ENCODE peak calls at places on chromosomes 2 and 18, in four cellular contexts. F, W, I and X are unnamed samples.
A peak's percentile ranks its signal among the peaks of the same experiment; 100 is the strongest.

GRCh38 chr2:239824051-239824694 is 201.0 kb downstream of the NDUFA10 start:
- DNase-seq in F (peak; percentile 40), W (peak; percentile 23), I (peak; percentile 37), X (peak; percentile 53)

GRCh38 chr2:170739048-170739447 is 23.9 kb downstream of the SP5 start:
- DNase-seq in F (no peak), W (no peak), I (no peak), X (no peak)

GRCh38 chr2:26126091-26126490 is 46.8 kb upstream of the GAREM2 start:
- DNase-seq in F (no peak), W (no peak), I (no peak), X (no peak)

GRCh38 chr2:30915485-30915884 is 108.2 kb upstream of the CAPN13 start:
- DNase-seq in F (peak; percentile 53), W (peak; percentile 30), I (peak; percentile 14), X (no peak)

GRCh38 chr18:79738565-79739439 is 58.9 kb upstream of the KCNG2 start:
- DNase-seq in F (no peak), W (no peak), I (no peak), X (peak; percentile 46)

GRCh38 chr2:203786912-203787311 is 80.5 kb downstream of the CD28 start:
- DNase-seq in F (no peak), W (no peak), I (no peak), X (no peak)

GRCh38 chr2:46615555-46616487 is 136.5 kb downstream of the TMEM247 start:
- DNase-seq in F (no peak), W (no peak), I (no peak), X (no peak)

GRCh38 chr18:2846241-2846637 is 567 bp upstream of the EMILIN2 start:
- DNase-seq in F (peak; percentile 21), W (no peak), I (no peak), X (no peak)

GRCh38 chr2:24822049-24822706 is 29.0 kb downstream of the CENPO start:
- DNase-seq in F (no peak), W (peak; percentile 10), I (no peak), X (no peak)

GRCh38 chr2:26528870-26529269 is 50.9 kb upstream of the OTOF start:
- DNase-seq in F (no peak), W (no peak), I (no peak), X (no peak)

GRCh38 chr2:236634203-236634602 is 64.6 kb downstream of the ACKR3 start:
- DNase-seq in F (peak; percentile 4), W (no peak), I (no peak), X (no peak)

GRCh38 chr18:59919026-59919425 is 19.2 kb downstream of the PMAIP1 start:
- DNase-seq in F (no peak), W (no peak), I (no peak), X (no peak)

GRCh38 chr18:59918320-59918755 is 18.5 kb downstream of the PMAIP1 start:
- DNase-seq in F (peak; percentile 81), W (peak; percentile 35), I (no peak), X (no peak)

GRCh38 chr18:59916746-59917145 is 16.9 kb downstream of the PMAIP1 start:
- DNase-seq in F (no peak), W (no peak), I (no peak), X (no peak)

GRCh38 chr18:59915606-59916005 is 15.8 kb downstream of the PMAIP1 start:
- DNase-seq in F (no peak), W (no peak), I (no peak), X (no peak)

DNA sequence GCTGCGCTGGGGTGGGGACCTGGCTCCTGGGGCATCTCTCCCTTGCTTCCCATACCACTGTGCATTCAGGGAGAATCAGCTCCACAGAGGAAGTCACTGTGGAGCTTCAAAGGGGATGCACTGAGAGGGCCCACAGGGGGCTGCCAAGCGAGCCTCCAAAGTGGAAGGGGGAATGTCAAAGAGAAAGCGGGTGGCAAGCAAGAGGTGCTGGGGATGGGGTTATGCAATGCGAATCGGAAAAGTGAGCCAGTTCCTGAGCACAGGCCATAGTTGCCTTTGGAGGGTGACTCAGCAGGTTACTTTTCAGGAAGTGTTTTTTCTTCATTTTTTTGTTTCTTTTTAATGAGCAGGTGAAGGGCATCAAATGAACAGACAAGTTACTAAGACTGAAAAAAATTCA is 17.6 kb downstream of the PMAIP1 start:
- DNase-seq in F (peak; percentile 60), W (no peak), I (no peak), X (no peak)
- TF ChIP-seq POLR2AphosphoS5 in F (no peak), W (no peak), I (no peak), X (no peak)

DNA sequence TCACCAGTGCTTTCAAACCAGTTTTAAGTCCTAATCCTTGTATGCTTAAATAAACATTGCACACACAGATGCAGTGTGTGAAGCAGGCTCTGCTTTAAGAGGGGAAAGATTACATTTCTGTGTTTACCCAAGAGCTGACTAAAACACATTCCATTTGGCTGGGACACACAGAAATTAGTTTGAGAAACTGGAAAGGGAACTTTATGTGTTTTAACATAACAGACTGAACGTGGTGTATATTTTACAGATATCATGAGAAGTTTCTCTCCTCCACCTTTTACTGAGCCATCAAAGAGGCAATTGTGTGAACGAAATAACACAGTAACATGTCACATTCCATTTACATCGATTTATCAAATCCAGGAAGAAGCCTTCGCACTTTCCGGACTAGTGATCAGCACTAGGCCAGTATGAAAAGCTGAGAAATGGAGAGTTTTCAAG is 121.8 kb downstream of the MAIP1 start:
- DNase-seq in F (no peak), W (no peak), I (no peak), X (no peak)
- TF ChIP-seq CTCF in F (no peak), W (no peak), I (no peak), X (no peak)

GRCh38 chr2:10617241-10617640 is 72.5 kb downstream of the NOL10 start:
- DNase-seq in F (no peak), W (no peak), I (no peak), X (no peak)
- TF ChIP-seq POLR2AphosphoS5 in F (no peak), W (no peak), I (no peak), X (no peak)

DNA sequence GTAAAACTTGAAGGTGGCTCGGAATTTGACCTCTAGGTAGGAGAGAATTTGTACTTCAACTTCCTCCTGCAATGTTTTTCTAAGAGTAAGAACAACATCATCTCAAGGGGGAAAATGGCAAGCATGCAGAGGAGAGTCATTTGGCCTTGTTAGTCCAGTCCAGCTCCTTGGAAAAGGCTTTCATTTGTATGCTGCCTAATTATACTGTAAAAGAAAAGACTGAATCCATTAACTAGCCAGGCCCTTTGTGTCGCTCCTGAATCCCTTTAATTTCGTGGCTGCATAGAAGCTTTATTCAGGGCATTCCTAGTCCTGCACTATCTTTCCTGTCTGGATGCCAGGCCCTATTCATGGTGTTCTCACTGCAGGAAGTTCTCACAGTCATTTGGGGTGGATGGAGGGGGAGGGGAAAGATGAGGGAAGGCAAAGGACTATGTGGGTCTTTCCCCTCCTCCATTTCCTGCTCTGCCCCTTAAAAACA is 36.0 kb downstream of the PHLPP1 start:
- DNase-seq in F (no peak), W (no peak), I (no peak), X (no peak)
- TF ChIP-seq CTCF in F (no peak), W (no peak), I (no peak), X (no peak)

GRCh38 chr2:196420143-196420542 is 219.4 kb upstream of the CCDC150 start:
- DNase-seq in F (no peak), W (no peak), I (no peak), X (no peak)

GRCh38 chr2:196413821-196414274 is 225.7 kb upstream of the CCDC150 start:
- DNase-seq in F (peak; percentile 24), W (no peak), I (no peak), X (no peak)

GRCh38 chr2:196410008-196410407 is 229.5 kb upstream of the CCDC150 start:
- DNase-seq in F (no peak), W (no peak), I (no peak), X (no peak)

DNA sequence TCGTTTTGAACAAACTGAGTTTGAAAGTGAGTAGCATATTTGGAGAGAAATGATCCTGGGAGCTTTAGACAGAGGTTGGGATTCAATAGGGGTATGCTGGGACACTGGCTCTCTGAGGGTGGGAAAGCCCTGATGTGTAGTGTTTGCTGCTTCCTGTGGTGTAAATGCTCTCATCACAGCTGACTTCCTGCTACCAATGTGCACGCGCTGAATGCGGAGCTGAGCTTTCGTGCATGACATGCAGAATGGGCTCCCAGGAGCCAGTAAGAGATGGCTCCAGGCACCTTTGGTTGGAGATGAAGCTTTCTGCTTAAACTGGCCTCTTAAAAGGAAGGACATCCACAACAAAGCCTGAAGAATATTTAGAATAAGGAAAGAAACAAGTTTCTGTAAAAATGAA is 224.1 kb upstream of the CCDC150 start:
- DNase-seq in F (no peak), W (no peak), I (no peak), X (no peak)
- TF ChIP-seq POLR2AphosphoS5 in F (no peak), W (no peak), I (no peak), X (no peak)

GRCh38 chr2:181104512-181105121 is 124.2 kb downstream of the UBE2E3 start:
- DNase-seq in F (no peak), W (no peak), I (peak; percentile 5), X (no peak)
- TF ChIP-seq CTCF in F (peak; percentile 56), W (no peak), I (peak; percentile 61), X (no peak)